ENCODE peak calls at places on chromosomes 12 and 14, in six cellular contexts. A is GM20000, P is HCT116, T is lung, X is AG09319, I is choroid plexus epithelial cell. L is an unnamed sample.

GRCh38 chr14:89922549-89922907 is 32.0 kb downstream of the EFCAB11 start:
- DNase-seq in T (no peak), A (no peak), I (no peak), X (no peak), P (no peak), L (no peak)

GRCh38 chr12:6341439-6342139 is at the start of gene TNFRSF1A:
- DNase-seq in T (peak; percentile 78), X (no peak), I (peak; percentile 91), A (peak; percentile 64), P (no peak), L (peak; percentile 87)

GRCh38 chr14:89384023-89384422 is 33.0 kb downstream of the FOXN3 start:
- DNase-seq in P (no peak), I (no peak), X (no peak), T (no peak), A (peak; percentile 32), L (no peak)

GRCh38 chr12:121953695-121954094 is 35.3 kb downstream of the CFAP251 start:
- DNase-seq in X (no peak), I (no peak), P (no peak), A (no peak), T (no peak), L (no peak)

GRCh38 chr12:1880153-1880845 is 38.2 kb downstream of the CACNA2D4 start:
- DNase-seq in T (no peak), X (no peak), P (no peak), A (no peak), I (no peak), L (no peak)

GRCh38 chr12:38811814-38812356 is 93.5 kb downstream of the CPNE8 start:
- DNase-seq in X (no peak), P (no peak), I (no peak), A (no peak), T (no peak), L (no peak)

GRCh38 chr14:64879635-64880381 is at the start of gene SPTB:
- DNase-seq in T (no peak), X (no peak), A (peak; percentile 78), I (no peak), P (no peak), L (no peak)

GRCh38 chr14:101562659-101563351 is 1.5 kb downstream of the DIO3 start:
- DNase-seq in X (no peak), I (no peak), P (no peak), T (no peak), A (no peak), L (no peak)

GRCh38 chr12:1530592-1531159 is 63.7 kb downstream of the FBXL14 start:
- DNase-seq in X (no peak), T (no peak), A (peak; percentile 73), I (no peak), P (no peak), L (no peak)

GRCh38 chr14:59454131-59454530 is 11.0 kb downstream of the GPR135 start:
- DNase-seq in P (no peak), T (no peak), X (peak; percentile 72), A (no peak), I (peak; percentile 93), L (peak; percentile 97)

GRCh38 chr12:103326190-103326589 is 169.6 kb downstream of the C12orf42 start:
- DNase-seq in I (no peak), X (no peak), P (peak; percentile 18), T (no peak), A (peak; percentile 39), L (no peak)

GRCh38 chr14:60512952-60513554 is 4.1 kb downstream of the SIX6 start:
- DNase-seq in T (no peak), X (no peak), P (no peak), A (no peak), I (no peak), L (no peak)

GRCh38 chr12:8784464-8784863 is 38.0 kb upstream of the A2ML1 start:
- DNase-seq in T (no peak), P (no peak), I (no peak), A (no peak), X (no peak), L (no peak)

GRCh38 chr12:16583991-16584745 is 21.8 kb downstream of the LMO3 start:
- DNase-seq in I (no peak), P (no peak), A (no peak), T (no peak), X (no peak), L (peak; percentile 50)

GRCh38 chr14:96888593-96888992 is 91.4 kb downstream of the VRK1 start:
- DNase-seq in X (no peak), T (no peak), A (no peak), P (no peak), I (peak; percentile 8), L (no peak)

GRCh38 chr14:90005441-90005840 is 49.7 kb downstream of the TDP1 start:
- DNase-seq in X (no peak), A (no peak), P (no peak), I (no peak), T (no peak), L (no peak)

GRCh38 chr12:34376133-34376799 is 354.0 kb downstream of the ALG10 start:
- DNase-seq in A (no peak), X (no peak), T (no peak), I (no peak), P (no peak), L (no peak)

GRCh38 chr14:92637228-92637627 is 111.2 kb downstream of the LGMN start:
- DNase-seq in A (no peak), X (no peak), I (peak; percentile 81), P (no peak), T (no peak), L (no peak)

GRCh38 chr14:59728294-59728693 is 142.3 kb downstream of the RTN1 start:
- DNase-seq in A (no peak), P (no peak), I (no peak), X (no peak), T (no peak), L (no peak)

GRCh38 chr12:24232531-24232930 is 283.1 kb upstream of the SOX5 start:
- DNase-seq in A (no peak), P (no peak), X (no peak), I (no peak), T (no peak), L (no peak)

GRCh38 chr12:15772405-15773018 is 16.7 kb downstream of the EPS8 start:
- DNase-seq in X (no peak), A (no peak), T (no peak), P (no peak), I (peak; percentile 62), L (peak; percentile 56)

GRCh38 chr14:37985826-37986470 is 221.8 kb upstream of the SSTR1 start:
- DNase-seq in T (no peak), I (peak; percentile 71), A (peak; percentile 4), P (peak; percentile 41), X (no peak), L (peak; percentile 63)

GRCh38 chr12:15651381-15651780 is 137.8 kb downstream of the EPS8 start:
- DNase-seq in A (no peak), I (no peak), T (no peak), P (no peak), X (no peak), L (no peak)

GRCh38 chr14:20247651-20248246 is 8.7 kb downstream of the OR11H4 start:
- DNase-seq in P (peak; percentile 36), A (no peak), X (no peak), T (no peak), I (no peak), L (peak; percentile 5)

GRCh38 chr14:104293851-104294627 is 155.7 kb downstream of the KIF26A start:
- DNase-seq in A (no peak), P (no peak), T (no peak), I (peak; percentile 9), X (no peak), L (no peak)

GRCh38 chr12:86826051-86826450 is 569.9 kb upstream of the MGAT4C start:
- DNase-seq in A (no peak), T (no peak), I (peak; percentile 1), X (no peak), P (no peak), L (no peak)

GRCh38 chr14:30283822-30284446 is 275.0 kb upstream of the G2E3 start:
- DNase-seq in P (peak; percentile 19), I (peak; percentile 83), T (no peak), A (peak; percentile 18), X (no peak), L (peak; percentile 77)
- TF ChIP-seq CTCF in P (peak; percentile 74), I (peak; percentile 95), T (peak; percentile 13), A (peak; percentile 18), X (peak; percentile 83), L (peak; percentile 91)

GRCh38 chr14:73231874-73232851 is 5.1 kb upstream of the PAPLN start:
- DNase-seq in P (no peak), X (no peak), A (peak; percentile 61), I (no peak), T (no peak), L (no peak)
- TF ChIP-seq CTCF in P (peak; percentile 40), X (no peak), A (peak; percentile 22), I (peak; percentile 51), T (no peak), L (peak; percentile 44)

GRCh38 chr12:68001486-68002466 is 12.5 kb downstream of the IFNG-AS1 start:
- DNase-seq in A (no peak), T (no peak), I (peak; percentile 53), X (no peak), P (no peak), L (no peak)
- TF ChIP-seq CTCF in A (peak; percentile 15), T (no peak), I (peak; percentile 40), X (peak; percentile 39), P (peak; percentile 62), L (peak; percentile 17)

DNA sequence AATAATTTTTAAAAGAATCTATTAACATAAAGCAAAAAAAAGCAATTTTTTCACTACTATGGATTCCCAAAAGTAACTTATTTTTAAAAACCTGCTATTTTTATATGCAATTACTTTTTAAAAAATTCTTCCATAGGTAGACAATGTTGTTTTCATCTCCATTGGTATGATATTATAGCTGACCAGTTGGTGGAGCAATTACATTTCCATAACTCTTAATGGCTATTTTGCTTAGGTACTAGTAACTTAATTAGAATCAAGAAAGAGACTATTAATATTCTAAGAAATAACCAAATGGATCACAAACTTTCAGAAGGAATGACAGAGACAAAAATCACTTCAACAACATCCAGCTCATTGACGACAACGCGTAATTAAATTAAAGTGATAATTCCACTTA is 64.7 kb upstream of the PTCSC3 start:
- DNase-seq in P (no peak), X (no peak), A (no peak), T (no peak), I (peak; percentile 43), L (peak; percentile 5)
- TF ChIP-seq CTCF in P (peak; percentile 46), X (no peak), A (no peak), T (no peak), I (peak; percentile 33), L (no peak)

DNA sequence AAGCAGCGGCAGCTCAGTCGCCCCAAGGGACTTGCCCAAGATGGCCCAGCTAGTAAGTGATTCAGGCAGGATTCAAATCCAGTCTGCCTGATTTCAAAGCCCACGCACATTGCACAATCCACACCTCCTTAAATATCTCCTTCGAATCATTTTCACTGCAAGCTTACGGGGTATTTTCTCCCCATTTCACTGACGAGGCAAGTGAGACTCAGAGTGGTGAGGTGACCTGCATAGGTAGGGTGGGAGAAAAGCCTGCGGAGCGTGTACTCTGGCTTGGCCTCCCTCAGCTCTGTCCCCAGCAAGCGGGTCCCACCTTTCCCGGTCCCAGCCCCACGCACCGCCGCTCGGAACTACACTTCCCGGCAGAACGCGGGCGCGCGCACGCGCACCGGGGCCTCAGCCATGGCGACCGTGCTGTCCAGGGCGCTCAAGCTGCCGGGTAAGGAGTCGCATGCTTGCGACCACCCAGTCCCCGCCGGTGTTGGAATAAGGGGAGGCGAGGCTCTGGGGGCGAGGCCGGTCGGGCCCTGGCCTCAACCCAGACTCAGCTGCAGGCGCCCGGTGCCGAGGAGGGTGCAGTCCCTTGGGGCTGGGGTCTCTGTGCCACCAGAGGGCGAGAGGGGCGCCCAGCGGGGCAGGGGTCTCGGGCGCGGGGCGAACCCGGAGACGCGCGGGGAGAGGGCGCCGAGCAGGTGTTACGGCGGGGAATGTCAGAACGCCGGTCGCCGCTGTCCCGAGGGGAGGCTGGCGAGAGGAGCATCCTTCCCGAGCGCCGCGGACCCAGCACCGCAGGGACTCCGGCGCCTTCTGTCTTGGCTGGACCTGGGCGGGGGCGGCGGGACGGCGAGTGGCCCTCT is at the start of gene FAM234B:
- DNase-seq in P (peak; percentile 19), I (peak; percentile 64), A (peak; percentile 88), X (no peak), T (peak; percentile 81), L (peak; percentile 77)
- TF ChIP-seq CTCF in P (no peak), I (no peak), A (no peak), X (peak; percentile 11), T (no peak), L (no peak)